ENCODE peak calls at places on chromosomes 6 and 20, in seven cellular contexts. C, G, O, P, T, X and I are unnamed samples.

GRCh38 chr6:149223934-149224333 is 93.6 kb upstream of the TAB2 start:
- DNase-seq in C (no peak), G (no peak), O (no peak), P (no peak), T (no peak), X (peak; percentile 35), I (no peak)

GRCh38 chr20:61173966-61174725 is 77.9 kb upstream of the CDH4 start:
- DNase-seq in C (no peak), G (no peak), O (no peak), P (no peak), T (no peak), X (no peak), I (no peak)

GRCh38 chr20:59359908-59360307 is 59.5 kb downstream of the EDN3 start:
- DNase-seq in C (no peak), G (no peak), O (no peak), P (no peak), T (no peak), X (no peak), I (no peak)

GRCh38 chr6:130322673-130323268 is 43.0 kb upstream of the TMEM200A start:
- DNase-seq in C (peak; percentile 15), G (peak; percentile 43), O (peak; percentile 81), P (peak; percentile 38), T (peak; percentile 73), X (peak; percentile 31), I (no peak)

GRCh38 chr6:20182926-20183521 is 29.2 kb downstream of the MBOAT1 start:
- DNase-seq in C (no peak), G (peak; percentile 82), O (peak; percentile 30), P (no peak), T (no peak), X (peak; percentile 53), I (no peak)

GRCh38 chr20:10537850-10538480 is 102.9 kb downstream of the SLX4IP start:
- DNase-seq in C (no peak), G (no peak), O (peak; percentile 73), P (no peak), T (peak; percentile 25), X (no peak), I (no peak)

GRCh38 chr6:15247750-15248450 is 2.0 kb downstream of the JARID2 start:
- DNase-seq in C (peak; percentile 38), G (peak; percentile 60), O (peak; percentile 57), P (peak; percentile 71), T (peak; percentile 61), X (no peak), I (peak; percentile 93)

GRCh38 chr6:34538581-34538980 is 17.5 kb downstream of the SPDEF start:
- DNase-seq in C (no peak), G (no peak), O (no peak), P (no peak), T (no peak), X (no peak), I (no peak)

GRCh38 chr6:2940010-2940850 is 31.1 kb downstream of the SERPINB6 start:
- DNase-seq in C (peak; percentile 70), G (no peak), O (no peak), P (peak; percentile 90), T (no peak), X (no peak), I (no peak)

GRCh38 chr6:106064766-106065165 is 21.4 kb upstream of the PRDM1 start:
- DNase-seq in C (no peak), G (no peak), O (no peak), P (no peak), T (no peak), X (no peak), I (no peak)

GRCh38 chr6:148973809-148974208 is 227.0 kb downstream of the UST start:
- DNase-seq in C (no peak), G (peak; percentile 62), O (peak; percentile 62), P (no peak), T (peak; percentile 13), X (peak; percentile 39), I (no peak)

GRCh38 chr6:53494076-53494475 is 50.8 kb downstream of the GCLC start:
- DNase-seq in C (no peak), G (no peak), O (no peak), P (no peak), T (no peak), X (no peak), I (no peak)

GRCh38 chr6:81838031-81838430 is 85.5 kb upstream of the TENT5A start:
- DNase-seq in C (no peak), G (no peak), O (peak; percentile 36), P (no peak), T (no peak), X (no peak), I (no peak)

GRCh38 chr6:91288741-91289140 is 701.9 kb upstream of the MAP3K7 start:
- DNase-seq in C (no peak), G (no peak), O (no peak), P (no peak), T (no peak), X (no peak), I (no peak)

GRCh38 chr6:22126910-22127309 is 169.9 kb downstream of the PRL start:
- DNase-seq in C (no peak), G (no peak), O (no peak), P (no peak), T (no peak), X (no peak), I (no peak)

GRCh38 chr6:119347466-119348307 is 1.9 kb downstream of the MAN1A1 start:
- DNase-seq in C (peak; percentile 10), G (peak; percentile 19), O (no peak), P (peak; percentile 57), T (no peak), X (peak; percentile 3), I (peak; percentile 84)

GRCh38 chr20:16864069-16864468 is 115.9 kb downstream of the OTOR start:
- DNase-seq in C (no peak), G (peak; percentile 9), O (no peak), P (no peak), T (no peak), X (no peak), I (no peak)

GRCh38 chr6:41747256-41748101 is at the start of gene PGC:
- DNase-seq in C (no peak), G (no peak), O (no peak), P (no peak), T (no peak), X (no peak), I (no peak)

GRCh38 chr6:116059713-116060571 is 749 bp downstream of the FRK start:
- DNase-seq in C (no peak), G (no peak), O (peak; percentile 6), P (peak; percentile 15), T (no peak), X (no peak), I (peak; percentile 10)

GRCh38 chr6:132868057-132868456 is 53.7 kb downstream of the RPS12 start:
- DNase-seq in C (no peak), G (no peak), O (no peak), P (no peak), T (no peak), X (no peak), I (no peak)

GRCh38 chr6:164034602-164035140 is 620.2 kb downstream of the QKI start:
- DNase-seq in C (no peak), G (no peak), O (peak; percentile 13), P (no peak), T (no peak), X (no peak), I (no peak)

GRCh38 chr20:25341716-25342680 is 48.6 kb downstream of the ABHD12 start:
- DNase-seq in C (no peak), G (peak; percentile 32), O (peak; percentile 43), P (no peak), T (no peak), X (peak; percentile 33), I (no peak)

GRCh38 chr20:40603057-40603651 is 85.9 kb downstream of the MAFB start:
- DNase-seq in C (no peak), G (no peak), O (no peak), P (no peak), T (no peak), X (no peak), I (no peak)

GRCh38 chr6:149961728-149962425 is 1.9 kb upstream of the ULBP1 start:
- DNase-seq in C (no peak), G (peak; percentile 9), O (no peak), P (no peak), T (peak; percentile 67), X (peak; percentile 22), I (no peak)

GRCh38 chr6:46323312-46323965 is 152.7 kb upstream of the ENPP5 start:
- DNase-seq in C (no peak), G (no peak), O (peak; percentile 86), P (no peak), T (no peak), X (peak; percentile 1), I (no peak)

GRCh38 chr6:110748458-110748857 is 66.8 kb downstream of the CDK19 start:
- DNase-seq in C (no peak), G (peak; percentile 52), O (no peak), P (no peak), T (no peak), X (no peak), I (no peak)

GRCh38 chr6:106973018-106973840 is 1.3 kb downstream of the CD24 start:
- DNase-seq in C (no peak), G (peak; percentile 43), O (peak; percentile 2), P (peak; percentile 49), T (no peak), X (peak; percentile 63), I (peak; percentile 87)

GRCh38 chr6:119865466-119866350 is 516.1 kb upstream of the MAN1A1 start:
- DNase-seq in C (no peak), G (peak; percentile 71), O (no peak), P (no peak), T (no peak), X (no peak), I (no peak)

GRCh38 chr6:43658161-43658560 is 13.3 kb downstream of the RSPH9 start:
- DNase-seq in C (no peak), G (no peak), O (no peak), P (no peak), T (no peak), X (no peak), I (no peak)

GRCh38 chr6:3228791-3229565 is 1.5 kb upstream of the TUBB2B start:
- DNase-seq in C (peak; percentile 12), G (peak; percentile 85), O (no peak), P (peak; percentile 55), T (no peak), X (peak; percentile 55), I (peak; percentile 76)

GRCh38 chr6:17877196-17877889 is 110.1 kb downstream of the KIF13A start:
- DNase-seq in C (no peak), G (no peak), O (peak; percentile 76), P (no peak), T (no peak), X (no peak), I (no peak)

GRCh38 chr20:49685161-49685601 is 28.5 kb downstream of the B4GALT5 start:
- DNase-seq in C (no peak), G (no peak), O (peak; percentile 50), P (no peak), T (no peak), X (no peak), I (no peak)

GRCh38 chr6:13528777-13529343 is 41.5 kb upstream of the GFOD1 start:
- DNase-seq in C (no peak), G (peak; percentile 16), O (no peak), P (no peak), T (no peak), X (no peak), I (no peak)

GRCh38 chr20:63458170-63459069 is 14.0 kb downstream of the KCNQ2 start:
- DNase-seq in C (no peak), G (no peak), O (no peak), P (no peak), T (no peak), X (no peak), I (no peak)

GRCh38 chr6:165571068-165571682 is 91.9 kb downstream of the PDE10A start:
- DNase-seq in C (no peak), G (no peak), O (peak; percentile 59), P (no peak), T (no peak), X (no peak), I (no peak)